ENCODE peak calls at places on chromosomes 13 and 19, in six cellular contexts. O is left cardiac atrium, U is T-helper 2 cell, N is substantia nigra, T is astrocyte of the spinal cord, L is DMS153. R is an unnamed sample.

GRCh38 chr13:22517544-22517943 is 663.2 kb upstream of the SGCG start:
- DNase-seq in U (no peak), L (peak; percentile 98), T (no peak), N (no peak), O (no peak), R (no peak)

GRCh38 chr19:900302-901111 is 7.2 kb downstream of the RNU6-9 start:
- DNase-seq in U (peak; percentile 47), L (no peak), O (no peak), N (no peak), T (no peak), R (no peak)

GRCh38 chr13:33547035-33547434 is 261.5 kb upstream of the STARD13 start:
- DNase-seq in L (no peak), O (no peak), T (no peak), U (no peak), N (no peak), R (no peak)

GRCh38 chr13:80084086-80084676 is 256.7 kb downstream of the SPRY2 start:
- DNase-seq in U (no peak), N (no peak), L (peak; percentile 91), T (peak; percentile 95), O (no peak), R (peak; percentile 35)

GRCh38 chr13:98468352-98468751 is 108.6 kb downstream of the STK24 start:
- DNase-seq in N (no peak), U (no peak), L (no peak), O (no peak), T (no peak), R (no peak)

GRCh38 chr19:51726049-51726448 is 2.3 kb upstream of the HAS1 start:
- DNase-seq in O (peak; percentile 75), U (no peak), N (peak; percentile 60), T (peak; percentile 40), L (no peak), R (peak; percentile 85)

GRCh38 chr13:33642374-33643065 is 175.4 kb upstream of the RFC3 start:
- DNase-seq in N (no peak), T (peak; percentile 15), U (no peak), L (no peak), O (peak; percentile 29), R (no peak)

GRCh38 chr13:109401891-109402290 is 384.5 kb downstream of the IRS2 start:
- DNase-seq in L (no peak), O (no peak), N (no peak), T (no peak), U (no peak), R (no peak)

GRCh38 chr13:73556902-73557301 is 498.1 kb downstream of the KLF5 start:
- DNase-seq in U (no peak), O (no peak), L (peak; percentile 36), T (peak; percentile 2), N (no peak), R (no peak)

GRCh38 chr19:2638417-2638940 is 64.0 kb downstream of the GNG7 start:
- DNase-seq in L (no peak), T (no peak), N (no peak), U (no peak), O (no peak), R (no peak)

GRCh38 chr13:110597041-110597689 is 18.2 kb upstream of the NAXD start:
- DNase-seq in L (no peak), U (no peak), T (no peak), N (no peak), O (no peak), R (no peak)

GRCh38 chr13:96940961-96941360 is 53.3 kb downstream of the OXGR1 start:
- DNase-seq in U (no peak), T (no peak), L (no peak), O (no peak), N (no peak), R (no peak)

GRCh38 chr19:16886305-16886880 is 2.4 kb upstream of the F2RL3 start:
- DNase-seq in U (no peak), T (no peak), O (peak; percentile 86), N (no peak), L (no peak), R (no peak)

GRCh38 chr19:33134571-33135041 is 2.7 kb downstream of the WDR88 start:
- DNase-seq in U (no peak), O (no peak), N (no peak), T (no peak), L (no peak), R (no peak)

GRCh38 chr13:32212420-32212819 is 102.7 kb downstream of the ZAR1L start:
- DNase-seq in O (no peak), U (no peak), T (peak; percentile 79), L (no peak), N (no peak), R (no peak)

GRCh38 chr13:63864171-63864902 is 2448.7 kb upstream of the PCDH20 start:
- DNase-seq in N (no peak), U (no peak), L (no peak), O (no peak), T (peak; percentile 26), R (no peak)

GRCh38 chr13:93183302-93183701 is 43.3 kb upstream of the GPC6 start:
- DNase-seq in O (no peak), U (no peak), N (no peak), T (no peak), L (no peak), R (no peak)

GRCh38 chr13:113927661-113928581 is 46.0 kb downstream of the C13orf46 start:
- DNase-seq in N (no peak), O (no peak), U (no peak), T (peak; percentile 89), L (no peak), R (no peak)

GRCh38 chr19:48461982-48462655 is 6.7 kb downstream of the KCNJ14 start:
- DNase-seq in L (no peak), U (no peak), T (no peak), N (no peak), O (no peak), R (no peak)

GRCh38 chr13:74316531-74316930 is 182.3 kb upstream of the KLF12 start:
- DNase-seq in O (no peak), U (no peak), N (no peak), T (no peak), L (no peak), R (no peak)

GRCh38 chr19:1169921-1170885 is 3.9 kb downstream of the SBNO2 start:
- DNase-seq in O (no peak), U (no peak), T (peak; percentile 29), L (no peak), N (no peak), R (no peak)

GRCh38 chr13:52414963-52415362 is 9.0 kb upstream of the THSD1 start:
- DNase-seq in U (no peak), N (no peak), T (peak; percentile 31), O (no peak), L (no peak), R (no peak)

GRCh38 chr19:43316591-43317319 is 36.7 kb upstream of the CD177 start:
- DNase-seq in N (no peak), O (no peak), T (no peak), U (no peak), L (no peak), R (no peak)

GRCh38 chr13:26759907-26760834 is at the start of gene GPR12:
- DNase-seq in U (no peak), L (no peak), T (peak; percentile 1), N (no peak), O (no peak), R (no peak)

GRCh38 chr19:13017306-13018036 is 22.2 kb downstream of the NFIX start:
- DNase-seq in N (no peak), L (no peak), T (no peak), U (no peak), O (no peak), R (no peak)

GRCh38 chr19:46390121-46390858 is 23.1 kb downstream of the CCDC8 start:
- DNase-seq in O (no peak), N (no peak), T (no peak), L (no peak), U (no peak), R (no peak)

GRCh38 chr19:49862411-49863253 is 4.7 kb downstream of the PNKP start:
- DNase-seq in O (peak; percentile 33), L (no peak), N (no peak), U (no peak), T (no peak), R (no peak)

GRCh38 chr19:10979950-10980349 is 19.1 kb downstream of the SMARCA4 start:
- DNase-seq in N (no peak), L (no peak), O (no peak), T (no peak), U (no peak), R (peak; percentile 39)

GRCh38 chr19:40279120-40279551 is 6.0 kb downstream of the AKT2 start:
- DNase-seq in N (peak; percentile 19), U (no peak), T (peak; percentile 64), O (peak; percentile 73), L (no peak), R (peak; percentile 42)

GRCh38 chr19:7230826-7231225 is 63.4 kb downstream of the INSR start:
- DNase-seq in U (no peak), O (peak; percentile 73), N (peak; percentile 16), L (no peak), T (no peak), R (peak; percentile 64)

GRCh38 chr19:1647664-1648155 is 4.7 kb downstream of the TCF3 start:
- DNase-seq in O (no peak), L (no peak), N (no peak), T (no peak), U (no peak), R (no peak)

GRCh38 chr13:110106726-110107125 is 200.2 kb downstream of the COL4A1 start:
- DNase-seq in U (no peak), L (no peak), O (peak; percentile 63), N (no peak), T (no peak), R (peak; percentile 19)

R was measured in midbrain.